ENCODE peak calls at places on chromosomes 7 and 10, in four cellular contexts. V is left ventricle myocardium inferior, O is neuronal stem cell, T is tibial nerve. J is an unnamed sample.

GRCh38 chr10:103710490-103710889 is 144.9 kb downstream of the SH3PXD2A start:
- DNase-seq in O (no peak), T (no peak), V (no peak), J (no peak)

GRCh38 chr7:43137811-43138210 is 25.4 kb downstream of the HECW1 start:
- DNase-seq in T (no peak), V (no peak), O (no peak), J (no peak)

GRCh38 chr10:79358811-79359210 is 11.5 kb downstream of the PPIF start:
- DNase-seq in V (no peak), T (no peak), O (no peak), J (no peak)

GRCh38 chr7:156334636-156335035 is 305.9 kb upstream of the RNF32 start:
- DNase-seq in O (no peak), V (no peak), T (no peak), J (no peak)

GRCh38 chr10:92619368-92619767 is 26.4 kb downstream of the KIF11 start:
- DNase-seq in V (no peak), T (no peak), O (no peak), J (no peak)

GRCh38 chr7:102193806-102194205 is 92.9 kb upstream of the SH2B2 start:
- DNase-seq in T (no peak), V (no peak), O (no peak), J (no peak)

GRCh38 chr7:157775560-157776332 is 438.9 kb downstream of the DNAJB6 start:
- DNase-seq in V (no peak), O (no peak), T (no peak), J (no peak)

GRCh38 chr7:107932851-107933250 is 41.9 kb downstream of the DLD start:
- DNase-seq in T (no peak), O (no peak), V (no peak), J (no peak)

GRCh38 chr10:57579926-57580325 is 687.8 kb downstream of the IPMK start:
- DNase-seq in T (no peak), V (no peak), O (peak), J (no peak)

GRCh38 chr7:156780724-156781455 is 112.1 kb downstream of the LMBR1 start:
- DNase-seq in O (no peak), T (no peak), V (no peak), J (no peak)

GRCh38 chr7:19373334-19373733 is 228.1 kb upstream of the FERD3L start:
- DNase-seq in V (no peak), O (no peak), T (no peak), J (no peak)

GRCh38 chr10:114548662-114549061 is 109.4 kb downstream of the ABLIM1 start:
- DNase-seq in O (peak), T (peak), V (no peak), J (no peak)

GRCh38 chr7:139427788-139428187 is 55.7 kb downstream of the KLRG2 start:
- DNase-seq in T (no peak), V (no peak), O (no peak), J (no peak)

GRCh38 chr10:51260376-51260775 is 186.1 kb downstream of the PRKG1 start:
- DNase-seq in V (no peak), O (no peak), T (no peak), J (no peak)

GRCh38 chr7:95772298-95772770 is at the start of gene DYNC1I1:
- DNase-seq in V (peak), O (peak), T (peak), J (no peak)

GRCh38 chr7:1534330-1535099 is 4.0 kb downstream of the MAFK start:
- DNase-seq in T (peak), V (no peak), O (no peak), J (no peak)

GRCh38 chr7:1535100-1535458 is 4.6 kb downstream of the MAFK start:
- DNase-seq in V (no peak), T (no peak), O (no peak), J (no peak)

GRCh38 chr7:1532456-1533254 is 2.2 kb downstream of the MAFK start:
- DNase-seq in V (peak), T (peak), O (no peak), J (no peak)

GRCh38 chr7:1533255-1533568 is 2.7 kb downstream of the MAFK start:
- DNase-seq in V (no peak), O (no peak), T (no peak), J (no peak)

GRCh38 chr7:1533569-1534329 is 3.2 kb downstream of the MAFK start:
- DNase-seq in T (no peak), V (peak), O (no peak), J (no peak)
- H3K4me3 ChIP-seq in T (peak), V (peak), O (no peak), J (peak)

GRCh38 chr10:101130984-101131961 is at the start of gene TLX1:
- DNase-seq in T (no peak), V (no peak), O (no peak), J (no peak)
- H3K4me3 ChIP-seq in T (peak), V (peak), O (peak), J (peak)

GRCh38 chr10:131219955-131220489 is 91.5 kb downstream of the TCERG1L start:
- DNase-seq in V (no peak), O (no peak), T (no peak), J (no peak)
- H3K4me3 ChIP-seq in V (no peak), O (no peak), T (no peak), J (no peak)

GRCh38 chr7:151020231-151020630 is 4.1 kb downstream of the ATG9B start:
- DNase-seq in O (no peak), V (no peak), T (no peak), J (no peak)
- H3K4me3 ChIP-seq in O (peak), V (no peak), T (no peak), J (no peak)

DNA sequence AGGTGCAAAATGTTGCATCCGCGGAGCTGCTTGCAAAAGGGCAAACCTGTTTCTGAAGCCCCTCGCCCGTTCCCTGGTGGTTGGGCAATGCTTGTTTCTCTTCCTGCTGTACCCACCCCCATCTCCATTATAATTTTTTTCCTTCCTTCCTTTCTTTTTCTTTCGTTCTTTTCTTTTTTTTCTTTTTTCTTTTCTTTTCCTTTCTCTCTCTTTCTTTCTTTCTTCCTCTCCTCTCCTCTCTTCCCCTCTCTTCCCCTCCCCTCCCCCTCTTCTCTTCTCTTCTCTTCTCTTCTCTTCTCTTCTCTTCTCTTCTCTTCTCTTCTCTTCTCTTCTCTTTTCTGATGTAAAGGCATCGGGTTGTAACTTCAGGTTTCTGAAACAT is 278.2 kb downstream of the GATA3 start:
- DNase-seq in O (no peak), T (no peak), V (no peak), J (no peak)
- H3K4me3 ChIP-seq in O (no peak), T (peak), V (peak), J (peak)

DNA sequence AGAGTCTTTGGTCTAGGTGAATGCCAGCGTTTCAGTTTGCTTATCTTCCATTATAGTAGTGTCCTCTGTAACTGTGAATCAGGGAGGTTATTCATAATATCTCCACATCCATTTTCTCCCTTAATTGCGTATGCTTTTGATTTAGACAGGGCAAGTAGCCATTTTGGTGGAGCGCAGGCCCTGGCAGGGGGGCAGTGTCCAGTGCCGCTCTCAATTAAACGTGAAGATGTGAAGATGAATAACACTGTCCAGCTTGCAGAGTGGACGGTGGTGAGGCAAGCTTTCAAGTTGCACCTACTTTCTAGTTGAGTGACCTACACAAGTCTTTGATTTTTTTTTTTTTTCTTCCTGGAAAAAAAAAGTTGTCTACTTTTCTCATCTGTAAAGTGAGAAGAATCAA is 4.5 kb downstream of the TSPAN14 start:
- DNase-seq in O (no peak), T (no peak), V (no peak), J (no peak)
- H3K4me3 ChIP-seq in O (no peak), T (peak), V (peak), J (peak)